ENCODE peak calls at places on chromosome 4, in four cellular contexts. K is NAMALWA, P is T-helper 2 cell, M is frontal cortex. E is an unnamed sample.

GRCh38 chr4:152640058-152640921 is 39.5 kb downstream of the TMEM154 start:
- DNase-seq in K (peak; percentile 57), P (peak; percentile 17), M (peak; percentile 33), E (no peak)

GRCh38 chr4:21921526-21922180 is 26.9 kb downstream of the KCNIP4 start:
- DNase-seq in K (no peak), P (no peak), M (no peak), E (no peak)

GRCh38 chr4:20192754-20193521 is 58.8 kb upstream of the SLIT2 start:
- DNase-seq in K (no peak), P (no peak), M (no peak), E (no peak)

GRCh38 chr4:111410571-111410970 is 734.7 kb upstream of the FAM241A start:
- DNase-seq in K (no peak), P (no peak), M (no peak), E (no peak)

GRCh38 chr4:13432453-13432852 is 51.7 kb downstream of the RAB28 start:
- DNase-seq in K (no peak), P (no peak), M (no peak), E (no peak)

GRCh38 chr4:8440491-8441311 is at the start of the genes ACOX3 and TRMT44:
- DNase-seq in K (peak; percentile 92), P (peak; percentile 91), M (peak; percentile 88), E (peak; percentile 95)

GRCh38 chr4:13455411-13455810 is 28.7 kb downstream of the RAB28 start:
- DNase-seq in K (no peak), P (no peak), M (no peak), E (no peak)

GRCh38 chr4:25065451-25065850 is 34.7 kb upstream of the LGI2 start:
- DNase-seq in K (no peak), P (no peak), M (no peak), E (no peak)

GRCh38 chr4:54746228-54746627 is 88.5 kb downstream of the KIT start:
- DNase-seq in K (no peak), P (peak; percentile 3), M (no peak), E (no peak)

GRCh38 chr4:99946346-99947189 is at the start of gene DNAJB14:
- DNase-seq in K (peak; percentile 81), P (peak; percentile 93), M (peak; percentile 60), E (peak; percentile 85)

GRCh38 chr4:93791570-93792195 is 36.9 kb upstream of the ATOH1 start:
- DNase-seq in K (peak; percentile 82), P (peak; percentile 41), M (peak; percentile 35), E (peak; percentile 64)

GRCh38 chr4:83910693-83911092 is 374.8 kb downstream of the GPAT3 start:
- DNase-seq in K (no peak), P (no peak), M (no peak), E (no peak)

GRCh38 chr4:159235779-159236368 is 133.0 kb downstream of the RAPGEF2 start:
- DNase-seq in K (no peak), P (no peak), M (no peak), E (no peak)

GRCh38 chr4:20603671-20604313 is 96.5 kb upstream of the PACRGL start:
- DNase-seq in K (no peak), P (no peak), M (no peak), E (no peak)

GRCh38 chr4:107519057-107519456 is 201.0 kb downstream of the PAPSS1 start:
- DNase-seq in K (peak; percentile 45), P (peak; percentile 50), M (peak; percentile 8), E (peak; percentile 15)

GRCh38 chr4:182745268-182745667 is 171.9 kb downstream of the DCTD start:
- DNase-seq in K (no peak), P (no peak), M (no peak), E (no peak)

GRCh38 chr4:147096667-147097604 is 151.3 kb upstream of the TTC29 start:
- DNase-seq in K (peak; percentile 65), P (peak; percentile 41), M (peak; percentile 24), E (no peak)

GRCh38 chr4:125105561-125105960 is 209.2 kb upstream of the FAT4 start:
- DNase-seq in K (no peak), P (no peak), M (no peak), E (no peak)

GRCh38 chr4:10619220-10619619 is 65.3 kb downstream of the CLNK start:
- DNase-seq in K (no peak), P (peak; percentile 26), M (no peak), E (peak; percentile 13)

GRCh38 chr4:20433101-20433705 is 181.5 kb downstream of the SLIT2 start:
- DNase-seq in K (no peak), P (no peak), M (no peak), E (no peak)

GRCh38 chr4:56038763-56039162 is 90.0 kb downstream of the CEP135 start:
- DNase-seq in K (no peak), P (no peak), M (no peak), E (no peak)